ENCODE peak calls at places on chromosome 2, in nine cellular contexts. One of them, this sample, is unnamed.

GRCh38 chr2:168529054-168529833 is 73.2 kb downstream of the CERS6 start:
- DNase-seq in A549: no peak
- DNase-seq in K562: no peak
- DNase-seq in SK-N-SH: no peak
- DNase-seq in GM12878: no peak
- DNase-seq in HepG2: no peak
- DNase-seq in Panc1: no peak
- DNase-seq in HCT116: no peak
- DNase-seq in HL-60: no peak
- DNase-seq in this sample: no peak

GRCh38 chr2:102122909-102123308 is 19.6 kb upstream of the IL1R1 start:
- DNase-seq in HL-60: no peak
- DNase-seq in HepG2: no peak
- DNase-seq in K562: no peak
- DNase-seq in Panc1: no peak
- DNase-seq in SK-N-SH: no peak
- DNase-seq in HCT116: no peak
- DNase-seq in GM12878: no peak
- DNase-seq in A549: no peak
- DNase-seq in this sample: no peak

GRCh38 chr2:229412686-229413085 is 141.6 kb upstream of the PID1 start:
- DNase-seq in HCT116: no peak
- DNase-seq in K562: no peak
- DNase-seq in HL-60: no peak
- DNase-seq in Panc1: no peak
- DNase-seq in SK-N-SH: no peak
- DNase-seq in HepG2: no peak
- DNase-seq in A549: no peak
- DNase-seq in GM12878: no peak
- DNase-seq in this sample: no peak

GRCh38 chr2:73938761-73939352 is 12.2 kb downstream of the DGUOK start:
- DNase-seq in SK-N-SH: peak
- DNase-seq in GM12878: no peak
- DNase-seq in HCT116: no peak
- DNase-seq in A549: no peak
- DNase-seq in K562: no peak
- DNase-seq in HepG2: no peak
- DNase-seq in HL-60: no peak
- DNase-seq in Panc1: no peak
- DNase-seq in this sample: no peak

GRCh38 chr2:161250864-161251436 is 57.3 kb upstream of the PSMD14 start:
- DNase-seq in HepG2: peak
- DNase-seq in HCT116: peak
- DNase-seq in Panc1: peak
- DNase-seq in GM12878: no peak
- DNase-seq in K562: peak
- DNase-seq in A549: peak
- DNase-seq in HL-60: no peak
- DNase-seq in SK-N-SH: peak
- DNase-seq in this sample: peak

GRCh38 chr2:7812231-7812995 is 869.4 kb upstream of the ID2 start:
- DNase-seq in HepG2: no peak
- DNase-seq in K562: no peak
- DNase-seq in SK-N-SH: no peak
- DNase-seq in HCT116: no peak
- DNase-seq in HL-60: no peak
- DNase-seq in Panc1: no peak
- DNase-seq in GM12878: no peak
- DNase-seq in A549: no peak
- DNase-seq in this sample: no peak

GRCh38 chr2:223969856-223970255 is 12.6 kb downstream of the MRPL44 start:
- DNase-seq in A549: no peak
- DNase-seq in SK-N-SH: no peak
- DNase-seq in GM12878: no peak
- DNase-seq in K562: no peak
- DNase-seq in HL-60: no peak
- DNase-seq in Panc1: no peak
- DNase-seq in HepG2: no peak
- DNase-seq in HCT116: no peak
- DNase-seq in this sample: no peak

GRCh38 chr2:119521437-119521825 is 2.9 kb downstream of the SCTR start:
- DNase-seq in HCT116: no peak
- DNase-seq in HL-60: no peak
- DNase-seq in Panc1: no peak
- DNase-seq in HepG2: no peak
- DNase-seq in K562: peak
- DNase-seq in A549: no peak
- DNase-seq in SK-N-SH: no peak
- DNase-seq in GM12878: no peak
- DNase-seq in this sample: no peak

GRCh38 chr2:237700583-237701032 is 73.2 kb downstream of the LRRFIP1 start:
- DNase-seq in GM12878: peak
- DNase-seq in A549: no peak
- DNase-seq in HL-60: no peak
- DNase-seq in SK-N-SH: peak
- DNase-seq in K562: no peak
- DNase-seq in Panc1: no peak
- DNase-seq in HCT116: no peak
- DNase-seq in HepG2: no peak
- DNase-seq in this sample: peak

GRCh38 chr2:63488118-63488713 is 100.1 kb downstream of the WDPCP start:
- DNase-seq in SK-N-SH: peak
- DNase-seq in A549: peak
- DNase-seq in Panc1: no peak
- DNase-seq in HepG2: peak
- DNase-seq in GM12878: no peak
- DNase-seq in HCT116: peak
- DNase-seq in K562: peak
- DNase-seq in HL-60: no peak
- DNase-seq in this sample: peak
- TF ChIP-seq REST in SK-N-SH: no peak
- TF ChIP-seq REST in A549: no peak
- TF ChIP-seq REST in Panc1: no peak
- TF ChIP-seq REST in HepG2: no peak
- TF ChIP-seq REST in GM12878: no peak
- TF ChIP-seq REST in HCT116: no peak
- TF ChIP-seq REST in K562: no peak
- TF ChIP-seq REST in HL-60: no peak
- TF ChIP-seq REST in this sample: no peak

DNA sequence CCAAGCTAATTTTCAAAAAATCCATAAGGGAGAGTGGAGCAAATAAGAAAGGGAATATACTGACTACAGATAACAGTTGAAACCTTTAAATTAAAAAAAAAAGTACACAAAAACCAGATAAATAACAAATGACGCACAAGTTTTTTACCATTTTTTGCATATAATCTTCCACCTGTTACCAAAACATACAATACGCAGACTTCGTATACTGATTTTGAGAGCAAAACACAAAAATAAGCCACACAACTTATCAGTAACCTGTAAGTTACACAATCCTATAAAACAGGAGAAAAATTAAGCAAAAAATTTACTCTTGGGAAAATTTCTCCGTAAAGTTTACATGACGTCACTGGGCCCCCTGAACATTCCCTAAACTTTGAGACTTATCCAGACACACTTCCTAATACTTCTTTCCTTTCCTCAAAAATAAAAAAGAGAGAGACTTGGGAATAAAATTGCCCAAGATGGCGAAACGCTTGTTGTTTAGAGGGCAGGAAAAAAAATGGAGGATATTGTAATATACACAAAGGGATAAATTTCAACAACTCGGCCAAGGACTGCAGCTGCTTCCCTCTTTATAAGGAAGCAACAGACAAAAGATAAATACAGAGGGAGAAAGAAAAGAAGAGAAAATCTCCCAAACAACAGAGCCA is 1.7 kb downstream of the BAZ2B start:
- DNase-seq in Panc1: no peak
- DNase-seq in HL-60: no peak
- DNase-seq in GM12878: no peak
- DNase-seq in HCT116: peak
- DNase-seq in K562: no peak
- DNase-seq in HepG2: peak
- DNase-seq in A549: no peak
- DNase-seq in SK-N-SH: no peak
- DNase-seq in this sample: no peak
- TF ChIP-seq REST in Panc1: no peak
- TF ChIP-seq REST in HL-60: peak
- TF ChIP-seq REST in GM12878: no peak
- TF ChIP-seq REST in HCT116: no peak
- TF ChIP-seq REST in K562: no peak
- TF ChIP-seq REST in HepG2: no peak
- TF ChIP-seq REST in A549: no peak
- TF ChIP-seq REST in SK-N-SH: no peak
- TF ChIP-seq REST in this sample: no peak

GRCh38 chr2:110854355-110855081 is 122.1 kb downstream of the ACOXL start:
- DNase-seq in A549: peak
- DNase-seq in HCT116: no peak
- DNase-seq in SK-N-SH: no peak
- DNase-seq in K562: no peak
- DNase-seq in HL-60: no peak
- DNase-seq in Panc1: no peak
- DNase-seq in HepG2: no peak
- DNase-seq in GM12878: no peak
- DNase-seq in this sample: peak
- TF ChIP-seq REST in A549: no peak
- TF ChIP-seq REST in HCT116: no peak
- TF ChIP-seq REST in SK-N-SH: no peak
- TF ChIP-seq REST in K562: no peak
- TF ChIP-seq REST in HL-60: no peak
- TF ChIP-seq REST in Panc1: no peak
- TF ChIP-seq REST in HepG2: no peak
- TF ChIP-seq REST in GM12878: no peak
- TF ChIP-seq REST in this sample: no peak

DNA sequence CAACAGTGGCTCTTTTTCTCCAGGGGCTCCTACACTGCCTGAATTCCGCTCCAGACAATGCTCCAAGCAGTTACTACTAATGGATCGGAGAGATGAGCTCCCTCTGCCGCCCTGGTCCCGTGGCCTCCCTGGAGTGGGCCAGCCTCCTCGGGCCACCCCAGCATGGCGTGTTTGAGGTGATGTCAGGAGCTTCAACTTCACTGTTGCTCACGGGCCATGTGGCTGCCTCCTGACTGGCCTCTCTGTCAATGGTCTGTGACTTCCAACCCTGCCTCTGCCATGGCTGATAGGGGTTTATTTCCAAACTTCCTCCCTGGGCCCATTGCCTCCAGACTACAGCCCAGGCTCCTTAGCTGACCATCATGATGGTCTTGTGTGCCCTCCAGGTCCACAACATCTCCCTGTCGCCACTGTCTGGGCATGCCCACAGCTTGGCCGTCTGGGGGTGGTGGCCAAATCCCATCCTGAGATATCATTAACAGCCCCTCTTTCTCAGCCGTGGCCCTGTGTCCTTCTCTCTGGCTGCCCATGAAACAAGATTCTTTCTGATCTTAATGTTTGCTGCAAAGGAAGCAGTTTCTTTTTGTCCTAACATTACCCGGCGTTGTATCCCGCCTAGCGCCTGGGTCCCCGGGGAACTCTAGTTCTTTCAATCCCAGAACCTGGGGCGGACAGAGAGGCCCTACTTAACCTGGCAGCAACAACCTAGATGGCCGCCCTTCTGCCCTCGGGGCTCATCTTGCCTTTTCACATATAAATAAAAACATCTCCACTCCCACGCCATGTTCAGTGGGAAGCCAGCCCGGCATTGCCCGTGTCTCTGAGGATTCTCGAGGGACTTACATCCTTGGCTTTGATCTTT is 38.1 kb downstream of the ATOH8 start:
- DNase-seq in HepG2: no peak
- DNase-seq in HL-60: no peak
- DNase-seq in A549: no peak
- DNase-seq in GM12878: no peak
- DNase-seq in HCT116: no peak
- DNase-seq in Panc1: no peak
- DNase-seq in K562: no peak
- DNase-seq in SK-N-SH: no peak
- DNase-seq in this sample: no peak
- TF ChIP-seq REST in HepG2: no peak
- TF ChIP-seq REST in HL-60: no peak
- TF ChIP-seq REST in A549: no peak
- TF ChIP-seq REST in GM12878: no peak
- TF ChIP-seq REST in HCT116: no peak
- TF ChIP-seq REST in Panc1: no peak
- TF ChIP-seq REST in K562: no peak
- TF ChIP-seq REST in SK-N-SH: no peak
- TF ChIP-seq REST in this sample: no peak

DNA sequence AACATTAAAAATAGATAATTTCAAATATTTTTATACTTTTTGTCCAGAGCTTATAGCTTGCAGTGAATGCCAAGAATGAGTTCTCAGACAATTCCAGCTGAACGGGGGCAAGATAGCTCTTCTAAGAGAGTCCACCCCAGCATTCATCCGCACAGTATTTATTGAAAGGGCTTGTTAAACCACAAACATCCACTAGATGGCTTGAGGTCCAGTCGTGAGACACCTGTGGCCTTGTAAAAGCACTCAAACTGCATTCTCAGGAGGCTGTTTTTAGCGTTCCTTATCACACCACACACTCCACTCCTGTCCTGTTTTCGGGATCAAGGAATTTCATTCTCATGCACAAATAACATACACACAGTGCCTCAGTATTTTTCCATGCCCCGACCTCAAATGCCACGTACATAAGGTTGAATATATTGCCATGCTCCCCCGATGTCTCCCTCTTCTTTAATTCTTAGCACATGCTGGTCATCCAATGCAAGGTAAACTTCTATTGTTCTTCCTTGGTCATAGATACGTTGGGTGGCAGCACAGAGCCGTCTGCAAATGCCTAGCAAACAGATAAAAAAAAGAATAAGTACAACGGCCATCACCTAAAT is 47.4 kb downstream of the DNAJC10 start:
- DNase-seq in HCT116: peak
- DNase-seq in Panc1: no peak
- DNase-seq in SK-N-SH: peak
- DNase-seq in K562: peak
- DNase-seq in HepG2: peak
- DNase-seq in GM12878: no peak
- DNase-seq in HL-60: no peak
- DNase-seq in A549: peak
- DNase-seq in this sample: peak
- TF ChIP-seq REST in HCT116: no peak
- TF ChIP-seq REST in Panc1: no peak
- TF ChIP-seq REST in SK-N-SH: no peak
- TF ChIP-seq REST in K562: no peak
- TF ChIP-seq REST in HepG2: no peak
- TF ChIP-seq REST in GM12878: no peak
- TF ChIP-seq REST in HL-60: no peak
- TF ChIP-seq REST in A549: no peak
- TF ChIP-seq REST in this sample: no peak

DNA sequence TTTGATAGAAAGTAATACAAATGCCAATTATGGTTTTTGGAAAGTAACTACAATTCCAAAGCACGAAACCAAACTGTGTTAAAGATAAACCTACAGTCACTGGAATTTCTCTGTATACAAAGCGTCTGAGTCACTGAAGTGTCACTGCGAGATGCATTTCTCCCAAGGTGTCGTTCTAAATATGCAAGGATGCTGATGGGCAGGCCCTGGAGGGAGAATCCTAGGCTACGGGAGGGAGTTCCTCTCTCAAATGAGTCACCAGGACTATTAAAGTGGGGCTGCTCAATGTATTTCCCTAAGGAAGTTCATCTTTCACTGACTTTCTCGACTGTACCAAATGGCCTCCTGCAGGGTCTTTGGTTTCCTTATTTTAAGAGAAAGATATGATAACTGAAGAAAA is 163.9 kb upstream of the STK17B start:
- DNase-seq in K562: no peak
- DNase-seq in HL-60: no peak
- DNase-seq in SK-N-SH: no peak
- DNase-seq in Panc1: peak
- DNase-seq in HepG2: no peak
- DNase-seq in HCT116: no peak
- DNase-seq in A549: peak
- DNase-seq in GM12878: no peak
- DNase-seq in this sample: peak
- TF ChIP-seq REST in K562: no peak
- TF ChIP-seq REST in HL-60: no peak
- TF ChIP-seq REST in SK-N-SH: peak
- TF ChIP-seq REST in Panc1: no peak
- TF ChIP-seq REST in HepG2: no peak
- TF ChIP-seq REST in HCT116: no peak
- TF ChIP-seq REST in A549: no peak
- TF ChIP-seq REST in GM12878: no peak
- TF ChIP-seq REST in this sample: no peak

This sample was measured in GM23338.